ENCODE peak calls at places on chromosomes 2 and 18, in ten cellular contexts. O is left ventricle myocardium inferior, Z is cardiac muscle cell, A is GM06990, M is IMR-90, P is BJ, Q is mammary epithelial cell, J is ovary, H is prostate gland, K is A673. G is an unnamed sample. For H3K27me3, the result is how much of the 10 kb centered on the place peaks cover.

GRCh38 chr2:120708944-120709607 is 26.6 kb upstream of the GLI2 start:
- DNase-seq in O (no peak), Z (no peak), A (no peak), M (no peak), P (no peak), Q (no peak), J (no peak), H (no peak), K (no peak), G (no peak)

GRCh38 chr2:168530980-168531379 is 74.9 kb downstream of the CERS6 start:
- DNase-seq in O (no peak), Z (no peak), A (no peak), M (peak), P (no peak), Q (no peak), J (no peak), H (no peak), K (peak), G (no peak)

GRCh38 chr18:35143615-35144596 is 96.9 kb upstream of the ZNF397 start:
- DNase-seq in O (no peak), Z (peak), A (no peak), M (peak), P (no peak), Q (peak), J (peak), H (peak), K (peak), G (peak)

GRCh38 chr2:20555954-20556353 is 94.9 kb downstream of the HS1BP3 start:
- DNase-seq in O (no peak), Z (no peak), A (no peak), M (no peak), P (no peak), Q (no peak), J (no peak), H (no peak), K (no peak), G (no peak)

GRCh38 chr18:49247786-49248185 is 212.7 kb downstream of the DYM start:
- DNase-seq in O (no peak), Z (no peak), A (no peak), M (peak), P (no peak), Q (no peak), J (no peak), H (peak), K (no peak), G (no peak)

GRCh38 chr2:84849271-84849952 is 31.5 kb downstream of the TRABD2A start:
- DNase-seq in O (no peak), Z (no peak), A (no peak), M (peak), P (no peak), Q (peak), J (no peak), H (peak), K (no peak), G (no peak)

GRCh38 chr2:202044777-202045176 is 11.1 kb downstream of the FZD7 start:
- DNase-seq in O (no peak), Z (no peak), A (no peak), M (no peak), P (no peak), Q (no peak), J (no peak), H (no peak), K (no peak), G (no peak)

GRCh38 chr18:44579028-44579692 is 101.5 kb upstream of the SETBP1 start:
- DNase-seq in O (no peak), Z (peak), A (no peak), M (peak), P (no peak), Q (peak), J (no peak), H (no peak), K (peak), G (no peak)

GRCh38 chr2:102826904-102827303 is 65.1 kb downstream of the TMEM182 start:
- DNase-seq in O (peak), Z (peak), A (no peak), M (peak), P (no peak), Q (peak), J (no peak), H (peak), K (peak), G (no peak)

GRCh38 chr2:25401307-25402021 is 59.7 kb upstream of the DNMT3A start:
- DNase-seq in O (no peak), Z (no peak), A (no peak), M (no peak), P (no peak), Q (no peak), J (no peak), H (no peak), K (no peak), G (no peak)

GRCh38 chr18:45932708-45933107 is 34.4 kb downstream of the EPG5 start:
- DNase-seq in O (no peak), Z (peak), A (no peak), M (no peak), P (no peak), Q (no peak), J (no peak), H (no peak), K (no peak), G (no peak)

GRCh38 chr2:238370482-238371372 is 50.4 kb downstream of the TRAF3IP1 start:
- DNase-seq in O (peak), Z (peak), A (no peak), M (peak), P (no peak), Q (peak), J (peak), H (peak), K (peak), G (peak)

GRCh38 chr2:48508461-48509124 is 21.4 kb upstream of the STON1 start:
- DNase-seq in O (no peak), Z (peak), A (no peak), M (peak), P (peak), Q (no peak), J (no peak), H (peak), K (no peak), G (peak)

GRCh38 chr2:197286805-197287595 is 23.6 kb downstream of the ANKRD44 start:
- DNase-seq in O (no peak), Z (no peak), A (no peak), M (peak), P (peak), Q (peak), J (peak), H (peak), K (peak), G (no peak)

GRCh38 chr2:54287532-54287931 is 31.5 kb upstream of the TSPYL6 start:
- DNase-seq in O (no peak), Z (no peak), A (no peak), M (no peak), P (no peak), Q (no peak), J (no peak), H (peak), K (no peak), G (no peak)

GRCh38 chr18:22439447-22439846 is 21.7 kb upstream of the CTAGE1 start:
- DNase-seq in O (no peak), Z (no peak), A (no peak), M (peak), P (no peak), Q (peak), J (no peak), H (no peak), K (no peak), G (no peak)

DNA sequence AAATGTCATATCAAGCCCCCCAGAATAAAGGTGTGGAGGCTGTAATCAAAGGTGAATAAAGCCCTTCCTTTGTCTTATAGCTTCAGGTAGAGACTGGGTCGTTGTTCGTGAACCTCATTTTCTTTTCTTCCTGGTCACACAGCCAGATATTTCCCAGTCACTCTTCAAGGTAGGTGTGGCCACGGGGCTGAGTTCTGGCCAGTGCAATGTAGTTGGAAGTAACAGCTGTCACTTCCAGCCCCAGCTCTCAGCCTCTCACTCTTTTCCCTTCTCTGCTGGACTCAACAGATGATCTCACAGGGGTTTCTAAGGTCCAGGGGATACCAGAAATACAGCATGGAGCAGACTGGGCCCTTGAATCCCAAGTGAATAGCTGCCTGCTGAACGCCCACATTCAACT is 15.8 kb upstream of the TRPM8 start:
- DNase-seq in O (no peak), Z (no peak), A (no peak), M (no peak), P (no peak), Q (no peak), J (no peak), H (no peak), K (no peak), G (no peak)
- H3K27me3 ChIP-seq in O (half or more), Z (under half), A (under half), M (under half), P (under half), Q (under half), J (under half), H (under half), K (under half), G (under half)

DNA sequence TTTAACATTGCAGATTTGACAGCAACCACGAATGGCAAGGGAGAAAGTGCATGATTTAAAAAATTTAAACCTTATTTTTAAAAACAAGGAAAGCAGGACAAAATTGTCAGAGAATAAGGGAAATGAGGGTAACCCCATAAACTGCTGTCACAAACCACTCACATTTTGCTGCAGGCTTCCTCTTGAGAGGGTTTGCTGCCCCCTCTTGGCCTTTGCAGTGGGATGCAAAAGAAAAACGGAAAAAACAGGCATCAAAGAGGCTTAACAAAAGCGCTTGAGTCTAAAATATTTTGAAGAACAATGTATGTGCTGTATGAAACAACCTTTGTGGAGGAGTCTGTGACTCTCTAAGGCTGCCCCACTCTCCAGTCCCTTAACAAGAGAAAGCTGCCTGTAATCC is 91.6 kb downstream of the TMX3 start:
- DNase-seq in O (no peak), Z (peak), A (no peak), M (peak), P (peak), Q (peak), J (peak), H (peak), K (peak), G (peak)
- TF ChIP-seq CTCF in O (peak), Z (peak), A (peak), M (peak), P (peak), Q (peak), J (no peak), H (peak), K (peak), G (peak)

GRCh38 chr2:28095622-28096021 is 205.1 kb downstream of the BABAM2 start:
- DNase-seq in O (no peak), Z (no peak), A (no peak), M (no peak), P (no peak), Q (no peak), J (no peak), H (no peak), K (no peak), G (no peak)

GRCh38 chr2:28094794-28095193 is 204.3 kb downstream of the BABAM2 start:
- DNase-seq in O (no peak), Z (no peak), A (no peak), M (no peak), P (no peak), Q (no peak), J (no peak), H (no peak), K (no peak), G (no peak)

GRCh38 chr2:28096421-28096820 is 205.9 kb downstream of the BABAM2 start:
- DNase-seq in O (no peak), Z (no peak), A (no peak), M (peak), P (no peak), Q (no peak), J (no peak), H (no peak), K (no peak), G (no peak)

GRCh38 chr2:28093768-28094167 is 203.2 kb downstream of the BABAM2 start:
- DNase-seq in O (no peak), Z (no peak), A (no peak), M (no peak), P (no peak), Q (no peak), J (no peak), H (no peak), K (no peak), G (no peak)

DNA sequence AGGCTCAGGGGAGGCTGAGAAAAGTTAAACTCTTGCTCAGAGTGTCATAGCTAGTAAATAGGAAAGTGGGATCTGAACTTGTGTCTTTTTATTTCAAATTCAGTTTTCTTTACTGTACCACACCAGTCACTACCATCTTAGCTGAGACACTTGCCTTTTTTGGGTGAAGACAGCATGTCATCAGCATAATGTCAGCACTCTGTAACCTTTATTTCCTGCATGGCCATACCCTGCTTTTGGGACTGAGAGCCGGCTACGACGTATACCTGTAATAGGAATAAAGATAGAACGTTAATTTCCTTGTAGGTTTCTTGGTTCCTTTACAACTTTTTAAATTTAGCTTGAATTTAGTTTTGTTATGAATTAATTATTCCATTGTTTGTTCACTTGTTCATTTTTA is 202.8 kb downstream of the BABAM2 start:
- DNase-seq in O (no peak), Z (no peak), A (no peak), M (no peak), P (no peak), Q (no peak), J (no peak), H (no peak), K (no peak), G (no peak)
- H3K27me3 ChIP-seq in O (under half), Z (under half), A (under half), M (under half), P (under half), Q (under half), J (under half), H (under half), K (under half), G (under half)

GRCh38 chr2:127342101-127342500 is 45.7 kb downstream of the MAP3K2 start:
- DNase-seq in O (no peak), Z (no peak), A (peak), M (peak), P (no peak), Q (no peak), J (no peak), H (no peak), K (no peak), G (no peak)
- TF ChIP-seq CTCF in O (no peak), Z (no peak), A (no peak), M (no peak), P (no peak), Q (no peak), J (no peak), H (no peak), K (no peak), G (no peak)

DNA sequence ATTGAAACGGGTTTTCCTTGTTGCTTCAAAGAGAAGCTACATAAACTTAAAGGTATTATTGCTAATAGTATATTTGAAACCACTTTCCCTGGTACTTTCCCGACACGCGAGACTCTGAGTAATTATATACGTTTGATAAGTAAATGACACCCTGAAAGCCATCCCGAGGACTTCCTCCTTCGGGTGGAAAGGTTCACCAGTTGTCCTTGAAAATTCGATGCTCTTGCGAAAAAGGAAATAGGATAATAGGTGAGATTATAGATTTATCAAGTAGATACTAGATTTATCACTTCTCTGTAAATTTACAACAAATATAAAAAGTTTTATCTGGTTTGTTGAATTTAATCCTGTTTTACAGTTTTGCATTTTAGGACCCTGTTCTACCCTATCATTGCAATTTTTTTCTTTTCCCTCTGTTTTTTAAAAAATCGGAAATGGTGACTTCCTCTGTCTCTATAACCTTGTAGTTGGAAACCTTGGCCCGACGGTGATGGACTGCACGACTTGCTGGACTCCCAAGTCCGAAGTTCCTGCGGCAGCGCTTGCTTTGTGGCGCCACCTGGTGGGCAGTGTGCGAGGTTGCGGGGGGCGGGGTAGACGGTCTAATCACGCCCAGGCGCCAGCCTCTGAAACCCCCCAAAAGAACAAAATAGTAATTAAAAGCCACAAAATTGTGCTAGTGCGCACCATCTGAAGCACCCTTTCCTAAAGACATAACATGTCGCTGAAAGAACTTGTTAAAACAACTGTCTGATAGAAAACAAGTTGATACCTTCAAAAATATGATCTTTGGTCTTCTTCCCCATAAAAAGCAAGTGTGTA is 982 bp upstream of the DLX2 start:
- DNase-seq in O (peak), Z (peak), A (peak), M (peak), P (no peak), Q (peak), J (peak), H (peak), K (peak), G (peak)
- H3K27me3 ChIP-seq in O (half or more), Z (half or more), A (under half), M (under half), P (under half), Q (under half), J (under half), H (half or more), K (under half), G (under half)

GRCh38 chr2:3005859-3006258 is 371.8 kb downstream of the EIPR1 start:
- DNase-seq in O (no peak), Z (no peak), A (no peak), M (no peak), P (no peak), Q (no peak), J (no peak), H (no peak), K (no peak), G (no peak)

GRCh38 chr2:3007135-3007534 is 370.5 kb downstream of the EIPR1 start:
- DNase-seq in O (no peak), Z (no peak), A (no peak), M (no peak), P (no peak), Q (no peak), J (no peak), H (no peak), K (no peak), G (no peak)

GRCh38 chr2:3000968-3001367 is 376.6 kb downstream of the EIPR1 start:
- DNase-seq in O (no peak), Z (no peak), A (no peak), M (no peak), P (no peak), Q (no peak), J (no peak), H (no peak), K (no peak), G (no peak)

DNA sequence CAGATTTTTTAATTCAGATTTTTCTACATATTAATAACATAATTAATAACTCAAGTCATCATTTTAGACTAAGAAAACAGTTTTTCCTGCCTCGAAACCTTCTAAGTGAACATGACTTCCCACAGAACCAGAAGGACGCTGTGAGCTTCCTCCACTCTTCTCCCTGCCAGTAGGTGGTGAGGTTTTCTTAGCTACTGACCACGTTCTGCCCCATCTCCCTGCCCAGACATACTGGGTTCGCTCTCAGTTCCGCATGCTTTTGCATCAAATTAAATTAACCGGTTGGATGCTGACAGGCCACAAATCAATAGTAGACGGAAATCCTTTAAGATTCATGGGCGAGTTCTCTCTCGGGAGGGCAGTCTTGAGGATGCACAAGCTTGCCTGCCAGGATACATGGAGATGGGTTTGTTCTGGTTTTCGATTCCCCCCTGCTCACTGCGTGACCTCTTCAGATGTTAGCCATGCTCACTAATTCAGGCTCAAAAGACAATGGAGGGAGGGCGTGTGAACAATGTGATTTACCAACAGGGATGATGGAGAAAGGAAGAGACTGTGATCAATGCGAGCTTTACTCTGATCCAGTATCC is 375.9 kb downstream of the EIPR1 start:
- DNase-seq in O (no peak), Z (peak), A (no peak), M (no peak), P (no peak), Q (no peak), J (no peak), H (peak), K (peak), G (no peak)
- TF ChIP-seq CTCF in O (peak), Z (peak), A (peak), M (no peak), P (no peak), Q (no peak), J (no peak), H (peak), K (peak), G (no peak)

DNA sequence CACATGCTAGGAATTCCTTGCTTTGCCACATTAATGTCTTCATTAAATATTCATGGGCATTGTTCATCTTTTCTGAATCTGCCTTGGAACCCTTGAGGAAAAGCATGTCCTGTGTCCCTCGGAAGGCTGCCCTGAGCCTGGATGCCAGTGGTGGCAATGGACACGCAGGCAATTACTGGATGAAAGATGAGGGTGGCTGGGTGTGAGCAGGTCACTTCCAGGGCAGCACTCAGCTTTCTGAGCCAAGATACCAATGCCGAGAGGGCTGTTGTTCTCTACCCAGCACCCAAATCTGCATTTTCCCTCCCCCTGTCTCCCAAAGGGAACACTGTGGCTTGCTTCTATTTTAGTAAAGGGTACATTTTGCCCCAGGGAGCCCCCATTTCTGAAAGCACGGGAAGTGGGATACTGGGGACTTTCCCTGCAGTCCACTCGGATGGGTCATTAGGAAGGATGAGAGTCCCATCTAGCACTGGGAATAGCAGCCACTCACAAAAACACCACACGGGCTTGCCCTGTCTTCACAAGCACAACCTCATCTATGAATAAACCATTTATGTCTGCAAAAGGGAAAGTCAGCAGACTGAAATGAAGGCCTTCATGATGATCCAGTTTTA is 234.8 kb downstream of the SOX11 start:
- DNase-seq in O (no peak), Z (no peak), A (no peak), M (no peak), P (no peak), Q (no peak), J (no peak), H (no peak), K (peak), G (no peak)
- H3K27me3 ChIP-seq in O (under half), Z (under half), A (under half), M (under half), P (under half), Q (under half), J (under half), H (under half), K (under half), G (under half)